ENCODE peak calls at places on chromosomes 5 and 9, in five cellular contexts. L is frontal cortex; M is stimulated activated CD4-positive, alpha-beta T cell treated with anti-CD3 and anti-CD28 coated beads, Interleukin-12 subunit alpha, Interleukin-12 subunit beta, amount 100 ng/mL, for 4 hours; W is H4; Y is HFFc6. X is an unnamed sample.

GRCh38 chr9:96617439-96618185 is 2.0 kb downstream of the CDC14B start:
- DNase-seq in L (no peak), Y (no peak), M (no peak), W (no peak), X (peak)

GRCh38 chr5:148790545-148791333 is 35.7 kb upstream of the ADRB2 start:
- DNase-seq in Y (no peak), M (no peak), W (peak), L (no peak), X (no peak)

GRCh38 chr5:94184870-94185269 is 433.5 kb downstream of the KIAA0825 start:
- DNase-seq in M (no peak), Y (no peak), W (no peak), L (no peak), X (no peak)

GRCh38 chr9:14153310-14153720 is 160.6 kb downstream of the NFIB start:
- DNase-seq in Y (no peak), L (no peak), M (no peak), W (no peak), X (no peak)

GRCh38 chr5:89043676-89044075 is 160.7 kb upstream of the MEF2C start:
- DNase-seq in M (no peak), W (no peak), L (no peak), Y (peak), X (no peak)

GRCh38 chr5:131460867-131461572 is 174.0 kb downstream of the RAPGEF6 start:
- DNase-seq in Y (no peak), M (no peak), L (no peak), W (no peak), X (no peak)

GRCh38 chr9:126028746-126029145 is 281.6 kb downstream of the PBX3 start:
- DNase-seq in M (no peak), L (no peak), W (no peak), Y (no peak), X (no peak)

GRCh38 chr5:81819556-81820314 is 68.8 kb upstream of the SSBP2 start:
- DNase-seq in W (peak), M (no peak), L (no peak), Y (peak), X (no peak)

GRCh38 chr5:11853796-11854195 is 50.5 kb downstream of the CTNND2 start:
- DNase-seq in W (no peak), M (no peak), Y (no peak), L (no peak), X (no peak)

GRCh38 chr9:87259543-87259942 is 238.1 kb upstream of the DAPK1 start:
- DNase-seq in M (no peak), W (no peak), L (no peak), Y (no peak), X (no peak)

GRCh38 chr5:112551437-112552018 is 132.5 kb upstream of the EPB41L4A start:
- DNase-seq in Y (peak), M (no peak), W (peak), L (peak), X (peak)

GRCh38 chr9:37859043-37859442 is 44.9 kb downstream of the SLC25A51 start:
- DNase-seq in Y (peak), L (no peak), M (no peak), W (no peak), X (no peak)

GRCh38 chr9:75455444-75455921 is 367.2 kb downstream of the OSTF1 start:
- DNase-seq in L (no peak), M (no peak), Y (no peak), W (peak), X (no peak)

GRCh38 chr5:180090098-180090768 is 18.7 kb upstream of the RNF130 start:
- DNase-seq in M (peak), Y (no peak), W (peak), L (peak), X (peak)

GRCh38 chr5:123511290-123511647 is 708 bp upstream of the CSNK1G3 start:
- DNase-seq in L (no peak), W (peak), Y (peak), M (no peak), X (no peak)

GRCh38 chr5:80989883-80990282 is 29.7 kb downstream of the RASGRF2 start:
- DNase-seq in W (no peak), M (no peak), L (no peak), Y (no peak), X (no peak)

GRCh38 chr5:41748631-41749030 is 121.6 kb downstream of the OXCT1 start:
- DNase-seq in W (no peak), Y (no peak), L (no peak), M (no peak), X (no peak)

GRCh38 chr9:14315754-14316573 is 2.0 kb upstream of the NFIB start:
- DNase-seq in W (no peak), Y (no peak), L (no peak), M (no peak), X (peak)

GRCh38 chr9:70362952-70363351 is 51.5 kb downstream of the KLF9 start:
- DNase-seq in M (no peak), Y (no peak), L (no peak), W (no peak), X (no peak)

X was measured in hypothalamus.